ENCODE peak calls at places on chromosomes 2 and 18, in eight cellular contexts. Y is left cardiac atrium; Q is A172; U is body of pancreas; P is KG1; R is activated CD4-positive, alpha-beta T cell treated with anti-CD3 and anti-CD28 coated beads, Interleukin-2, amount 50 U/mL, for 24 hours; T is fibroblast of the aortic adventitia; C is left ventricle myocardium inferior. N is an unnamed sample.
A peak's percentile ranks its signal among the peaks of the same experiment; 100 is the strongest.

GRCh38 chr2:43950383-43951008 is 45.3 kb downstream of the LRPPRC start:
- DNase-seq in Y (no peak), Q (peak; percentile 37), U (peak; percentile 5), P (peak; percentile 3), R (no peak), T (peak; percentile 55), C (no peak), N (no peak)

GRCh38 chr2:121101093-121101715 is 183.8 kb downstream of the TFCP2L1 start:
- DNase-seq in Y (no peak), Q (no peak), U (no peak), P (no peak), R (no peak), T (no peak), C (no peak), N (no peak)

GRCh38 chr2:41954304-41955291 is 93.2 kb upstream of the PKDCC start:
- DNase-seq in Y (no peak), Q (no peak), U (no peak), P (no peak), R (no peak), T (no peak), C (no peak), N (no peak)

GRCh38 chr2:25331686-25332365 is 9.9 kb downstream of the DNMT3A start:
- DNase-seq in Y (no peak), Q (no peak), U (no peak), P (no peak), R (no peak), T (no peak), C (peak; percentile 14), N (no peak)

GRCh38 chr18:5759169-5759568 is 136.2 kb downstream of the TMEM200C start:
- DNase-seq in Y (no peak), Q (no peak), U (no peak), P (no peak), R (no peak), T (no peak), C (no peak), N (no peak)

GRCh38 chr18:59959079-59959478 is 59.3 kb downstream of the PMAIP1 start:
- DNase-seq in Y (no peak), Q (peak; percentile 52), U (no peak), P (no peak), R (no peak), T (no peak), C (no peak), N (no peak)

GRCh38 chr18:48632676-48633257 is 93.9 kb downstream of the CTIF start:
- DNase-seq in Y (no peak), Q (no peak), U (no peak), P (no peak), R (no peak), T (no peak), C (no peak), N (no peak)

GRCh38 chr18:45631077-45631476 is 15.8 kb downstream of the SLC14A2 start:
- DNase-seq in Y (no peak), Q (no peak), U (no peak), P (no peak), R (no peak), T (no peak), C (no peak), N (no peak)

GRCh38 chr2:30208453-30208852 is 22.9 kb upstream of the LBH start:
- DNase-seq in Y (peak; percentile 67), Q (peak; percentile 81), U (peak; percentile 71), P (no peak), R (no peak), T (peak; percentile 87), C (peak; percentile 53), N (no peak)

GRCh38 chr2:127619191-127619590 is 26.8 kb upstream of the GPR17 start:
- DNase-seq in Y (no peak), Q (no peak), U (no peak), P (no peak), R (no peak), T (no peak), C (no peak), N (no peak)

GRCh38 chr2:64426191-64426952 is 27.6 kb upstream of the LGALSL start:
- DNase-seq in Y (no peak), Q (peak; percentile 63), U (no peak), P (no peak), R (no peak), T (peak; percentile 46), C (no peak), N (no peak)

GRCh38 chr18:457120-457519 is 43.4 kb downstream of the COLEC12 start:
- DNase-seq in Y (peak; percentile 44), Q (no peak), U (peak; percentile 31), P (no peak), R (no peak), T (peak; percentile 95), C (peak; percentile 58), N (no peak)

GRCh38 chr2:158297606-158298005 is 158.9 kb downstream of the CCDC148 start:
- DNase-seq in Y (no peak), Q (peak; percentile 27), U (no peak), P (no peak), R (no peak), T (peak; percentile 8), C (no peak), N (no peak)

GRCh38 chr2:235506997-235507615 is 13.3 kb downstream of the AGAP1 start:
- DNase-seq in Y (no peak), Q (no peak), U (no peak), P (no peak), R (no peak), T (no peak), C (no peak), N (no peak)

GRCh38 chr2:140695163-140695562 is 1435.7 kb downstream of the LRP1B start:
- DNase-seq in Y (no peak), Q (peak; percentile 29), U (no peak), P (no peak), R (no peak), T (peak; percentile 92), C (no peak), N (no peak)

GRCh38 chr2:236970656-236971010 is 115.1 kb upstream of the COPS8 start:
- DNase-seq in Y (no peak), Q (no peak), U (no peak), P (no peak), R (no peak), T (peak; percentile 63), C (no peak), N (no peak)

GRCh38 chr2:239202836-239203235 is 198.0 kb downstream of the HDAC4 start:
- DNase-seq in Y (no peak), Q (no peak), U (no peak), P (no peak), R (no peak), T (no peak), C (no peak), N (no peak)

GRCh38 chr2:75065402-75066008 is 107.1 kb downstream of the POLE4 start:
- DNase-seq in Y (no peak), Q (peak; percentile 26), U (no peak), P (no peak), R (no peak), T (peak; percentile 16), C (no peak), N (no peak)

GRCh38 chr2:239802101-239802649 is 223.0 kb downstream of the NDUFA10 start:
- DNase-seq in Y (no peak), Q (no peak), U (no peak), P (no peak), R (no peak), T (no peak), C (no peak), N (peak; percentile 70)

GRCh38 chr2:191322838-191323506 is 77.8 kb downstream of the MYO1B start:
- DNase-seq in Y (no peak), Q (peak; percentile 38), U (no peak), P (no peak), R (no peak), T (no peak), C (no peak), N (no peak)

GRCh38 chr2:75211371-75211770 is 12.1 kb upstream of the TACR1 start:
- DNase-seq in Y (no peak), Q (no peak), U (no peak), P (no peak), R (no peak), T (no peak), C (no peak), N (no peak)

GRCh38 chr2:112153179-112153490 is 14.9 kb downstream of the FBLN7 start:
- DNase-seq in Y (no peak), Q (no peak), U (peak; percentile 24), P (no peak), R (no peak), T (no peak), C (no peak), N (no peak)

GRCh38 chr2:102603904-102604303 is 15.4 kb upstream of the SLC9A2 start:
- DNase-seq in Y (no peak), Q (no peak), U (peak; percentile 21), P (no peak), R (no peak), T (no peak), C (no peak), N (no peak)

GRCh38 chr2:128520787-128521186 is 202.1 kb upstream of the HS6ST1 start:
- DNase-seq in Y (no peak), Q (no peak), U (no peak), P (no peak), R (no peak), T (no peak), C (no peak), N (no peak)

GRCh38 chr2:215028231-215028630 is 110.2 kb downstream of the ABCA12 start:
- DNase-seq in Y (no peak), Q (peak; percentile 22), U (no peak), P (no peak), R (no peak), T (peak; percentile 55), C (no peak), N (no peak)

GRCh38 chr2:102439065-102439695 is 16.2 kb downstream of the IL18RAP start:
- DNase-seq in Y (no peak), Q (peak; percentile 67), U (no peak), P (no peak), R (no peak), T (peak; percentile 53), C (no peak), N (no peak)

GRCh38 chr2:70141754-70142589 is 48.8 kb downstream of the C2orf42 start:
- DNase-seq in Y (no peak), Q (no peak), U (peak; percentile 78), P (peak; percentile 87), R (peak; percentile 31), T (peak; percentile 50), C (no peak), N (no peak)

GRCh38 chr2:188495990-188496431 is 204.3 kb downstream of the GULP1 start:
- DNase-seq in Y (no peak), Q (peak; percentile 84), U (no peak), P (no peak), R (no peak), T (peak; percentile 60), C (no peak), N (no peak)

N was measured in vagina.